ENCODE peak calls at places on chromosomes 12 and 14, in five cellular contexts. D is astrocyte, W is RWPE1, Q is lower lobe of right lung, T is activated B cell treated with CpG ODN at 0.5 μM for 24 hours. G is an unnamed sample.

GRCh38 chr12:129854591-129854990 is 49.2 kb downstream of the TMEM132D start:
- DNase-seq in D (no peak), W (no peak), Q (no peak), T (no peak), G (no peak)

GRCh38 chr14:93137864-93138263 is 22.1 kb upstream of the ITPK1 start:
- DNase-seq in D (no peak), W (no peak), Q (peak), T (no peak), G (peak)

GRCh38 chr14:30251017-30251416 is 307.9 kb upstream of the G2E3 start:
- DNase-seq in D (no peak), W (no peak), Q (no peak), T (no peak), G (no peak)

GRCh38 chr12:107130830-107131760 is 37.7 kb upstream of the CRY1 start:
- DNase-seq in D (no peak), W (no peak), Q (no peak), T (no peak), G (no peak)

GRCh38 chr12:122732170-122732569 is 1.5 kb upstream of the HCAR1 start:
- DNase-seq in D (no peak), W (no peak), Q (no peak), T (no peak), G (no peak)

GRCh38 chr14:22551597-22551982 is 37.4 kb downstream of the DAD1 start:
- DNase-seq in D (no peak), W (no peak), Q (no peak), T (no peak), G (peak)

GRCh38 chr14:101231828-101232227 is 328.3 kb upstream of the RTL1 start:
- DNase-seq in D (no peak), W (no peak), Q (no peak), T (no peak), G (no peak)

GRCh38 chr14:54881235-54881760 is 21.3 kb downstream of the GCH1 start:
- DNase-seq in D (peak), W (peak), Q (no peak), T (no peak), G (no peak)

GRCh38 chr14:101665478-101666078 is 95.9 kb upstream of the PPP2R5C start:
- DNase-seq in D (peak), W (peak), Q (no peak), T (no peak), G (peak)

GRCh38 chr12:100401660-100402059 is 44.8 kb downstream of the SLC17A8 start:
- DNase-seq in D (peak), W (peak), Q (no peak), T (no peak), G (no peak)

GRCh38 chr14:63248211-63248610 is 44.0 kb downstream of the RHOJ start:
- DNase-seq in D (peak), W (no peak), Q (no peak), T (no peak), G (no peak)

GRCh38 chr12:26135010-26135420 is 10.2 kb upstream of the BHLHE41 start:
- DNase-seq in D (peak), W (no peak), Q (peak), T (no peak), G (no peak)

DNA sequence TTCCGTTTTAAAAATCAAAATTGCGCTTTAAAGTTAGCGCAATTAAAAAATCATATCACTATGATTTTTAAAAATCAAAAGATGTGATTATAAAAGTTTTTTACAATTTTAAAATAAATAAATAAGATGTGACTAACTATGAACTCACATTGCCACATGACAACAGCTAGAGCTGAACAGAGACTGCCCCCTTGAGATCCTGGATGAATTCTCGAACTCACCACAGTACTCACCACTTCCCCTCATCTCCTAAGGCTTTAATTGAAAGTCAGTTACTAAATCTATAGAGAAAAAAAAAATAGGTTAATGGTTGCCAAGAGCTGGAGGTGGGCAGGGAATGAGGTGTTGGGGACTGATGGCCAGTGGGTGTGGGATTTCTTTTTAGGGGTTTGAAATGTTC is 384.2 kb downstream of the ZFP36L1 start:
- DNase-seq in D (no peak), W (no peak), Q (no peak), T (no peak), G (no peak)
- TF ChIP-seq CTCF in D (no peak), W (no peak), Q (no peak), T (no peak), G (no peak)

GRCh38 chr12:68067762-68068376 is 78.6 kb downstream of the IFNG-AS1 start:
- DNase-seq in D (no peak), W (no peak), Q (no peak), T (no peak), G (no peak)
- TF ChIP-seq CTCF in D (peak), W (peak), Q (no peak), T (no peak), G (no peak)

GRCh38 chr12:41514907-41515306 is 326.8 kb downstream of the PDZRN4 start:
- DNase-seq in D (no peak), W (no peak), Q (no peak), T (no peak), G (no peak)
- TF ChIP-seq CTCF in D (peak), W (no peak), Q (no peak), T (no peak), G (no peak)

DNA sequence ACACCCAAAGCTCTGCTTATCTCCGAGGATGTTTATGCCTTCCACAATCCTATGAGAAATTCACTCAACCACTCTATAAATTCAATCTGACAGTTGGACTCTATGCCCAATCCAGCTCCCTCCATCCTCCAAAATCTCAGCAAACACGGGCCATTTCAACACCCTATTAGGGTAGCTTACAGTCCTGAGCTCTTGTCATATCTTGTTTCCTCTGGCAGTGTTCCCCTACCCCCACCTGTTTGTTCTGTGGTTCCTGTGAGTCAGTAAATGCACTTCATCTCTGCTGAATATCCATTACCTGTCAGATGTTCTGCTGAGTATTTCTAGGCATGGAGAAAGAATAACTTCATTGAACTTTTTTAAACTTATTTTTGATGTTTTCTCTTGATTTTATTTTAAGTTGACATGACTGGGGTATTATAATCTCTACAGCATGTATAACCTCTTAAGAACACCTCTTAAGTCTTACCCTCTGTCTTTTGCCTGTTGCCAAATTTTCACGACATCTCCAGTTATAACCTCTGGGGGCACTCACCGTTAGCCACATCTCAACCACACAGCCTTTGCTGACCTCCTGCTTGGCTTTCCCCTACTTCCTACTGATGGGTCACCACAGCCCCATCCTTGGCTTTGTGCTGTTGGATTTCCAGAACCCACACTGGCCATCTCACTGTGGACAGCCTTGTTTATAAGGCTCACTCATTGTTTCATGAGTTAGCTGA is 317.0 kb upstream of the TMPO start:
- DNase-seq in D (peak), W (no peak), Q (no peak), T (no peak), G (no peak)
- TF ChIP-seq CTCF in D (no peak), W (no peak), Q (no peak), T (no peak), G (no peak)

GRCh38 chr12:124577986-124578385 is 10.6 kb upstream of the NCOR2 start:
- DNase-seq in D (no peak), W (peak), Q (no peak), T (no peak), G (no peak)

GRCh38 chr12:124577374-124577773 is 10.0 kb upstream of the NCOR2 start:
- DNase-seq in D (no peak), W (no peak), Q (no peak), T (no peak), G (no peak)

GRCh38 chr12:124578854-124579253 is 11.4 kb upstream of the NCOR2 start:
- DNase-seq in D (no peak), W (no peak), Q (no peak), T (no peak), G (no peak)

GRCh38 chr12:124579921-124580517 is 12.6 kb upstream of the NCOR2 start:
- DNase-seq in D (no peak), W (no peak), Q (no peak), T (no peak), G (no peak)

DNA sequence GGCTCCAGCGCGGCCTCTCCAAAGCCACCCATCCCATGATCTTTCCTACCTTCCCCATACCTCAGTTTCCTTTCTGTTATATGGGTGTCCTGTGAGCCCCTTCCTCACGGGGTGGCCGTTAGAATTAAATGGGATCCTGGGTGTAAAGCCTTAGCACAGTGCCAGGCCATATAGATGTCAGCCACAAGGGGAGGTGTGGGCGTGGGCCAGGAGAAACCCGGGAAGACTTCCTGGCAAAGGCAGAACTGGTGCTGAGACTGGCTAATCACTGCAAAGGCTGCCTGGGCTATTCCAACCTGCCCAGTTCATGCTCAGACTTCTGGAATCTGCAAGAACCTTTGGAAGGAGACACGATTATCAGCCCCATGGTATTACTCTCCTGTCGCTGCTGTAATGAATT is 11.0 kb upstream of the NCOR2 start:
- DNase-seq in D (no peak), W (no peak), Q (peak), T (no peak), G (no peak)
- TF ChIP-seq CTCF in D (no peak), W (no peak), Q (no peak), T (no peak), G (no peak)

DNA sequence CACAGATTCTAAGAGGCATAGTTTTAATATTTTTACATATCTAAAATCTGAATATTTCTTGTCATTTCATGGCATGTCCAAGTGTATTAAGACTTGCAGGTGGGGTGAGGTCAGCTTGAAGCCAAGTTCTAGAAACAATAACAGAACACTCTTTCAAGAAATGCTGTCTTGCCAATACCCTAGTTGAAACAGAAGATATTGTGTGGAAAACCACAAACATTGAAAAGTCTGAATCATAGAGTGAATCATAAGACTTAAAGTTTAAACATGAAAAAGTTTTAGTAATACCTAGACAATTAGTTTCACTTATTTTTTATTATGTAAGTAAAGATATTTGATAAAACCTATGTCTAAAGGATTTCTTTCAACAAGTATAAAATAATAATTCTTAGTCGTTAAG is 191.5 kb upstream of the CAND1 start:
- DNase-seq in D (peak), W (peak), Q (no peak), T (no peak), G (no peak)
- TF ChIP-seq CTCF in D (no peak), W (no peak), Q (no peak), T (no peak), G (no peak)